ENCODE peak calls at places on chromosomes 3 and 15, in six cellular contexts. J, K, E, N, C and G are unnamed samples.

GRCh38 chr15:50145451-50145872 is 26.4 kb upstream of the ATP8B4 start:
- DNase-seq in J (peak; percentile 19), K (peak; percentile 90), E (no peak), N (peak; percentile 73), C (peak; percentile 79), G (peak; percentile 17)

GRCh38 chr3:73681610-73682009 is 56.9 kb upstream of the PDZRN3 start:
- DNase-seq in J (no peak), K (no peak), E (no peak), N (peak; percentile 70), C (no peak), G (no peak)

GRCh38 chr15:70241031-70241430 is 143.3 kb upstream of the TLE3 start:
- DNase-seq in J (no peak), K (no peak), E (no peak), N (no peak), C (no peak), G (no peak)

GRCh38 chr15:91104111-91104510 is 4.1 kb downstream of the SV2B start:
- DNase-seq in J (no peak), K (no peak), E (no peak), N (no peak), C (no peak), G (no peak)

GRCh38 chr3:196326936-196327335 is 8.9 kb upstream of the DYNLT2B start:
- DNase-seq in J (no peak), K (no peak), E (no peak), N (no peak), C (no peak), G (no peak)

GRCh38 chr3:188947401-188947982 is 224.3 kb upstream of the TPRG1 start:
- DNase-seq in J (peak; percentile 90), K (peak; percentile 92), E (peak; percentile 42), N (peak; percentile 56), C (peak; percentile 11), G (peak; percentile 90)

GRCh38 chr15:45402955-45403892 is 24.9 kb upstream of the GATM start:
- DNase-seq in J (no peak), K (peak; percentile 77), E (no peak), N (peak; percentile 43), C (peak; percentile 59), G (peak; percentile 57)

GRCh38 chr15:85946986-85947385 is 132.7 kb upstream of the AGBL1 start:
- DNase-seq in J (no peak), K (no peak), E (no peak), N (no peak), C (no peak), G (no peak)

GRCh38 chr15:58227706-58228543 is 89.7 kb downstream of the AQP9 start:
- DNase-seq in J (peak; percentile 79), K (peak; percentile 83), E (peak; percentile 59), N (peak; percentile 62), C (peak; percentile 89), G (peak; percentile 78)

GRCh38 chr3:171061749-171062148 is 35.2 kb upstream of the SLC2A2 start:
- DNase-seq in J (no peak), K (no peak), E (no peak), N (no peak), C (no peak), G (no peak)

GRCh38 chr3:110955301-110955880 is 116.2 kb upstream of the NECTIN3 start:
- DNase-seq in J (no peak), K (peak; percentile 21), E (no peak), N (peak; percentile 32), C (no peak), G (no peak)

GRCh38 chr15:26051771-26052685 is 188.9 kb upstream of the ATP10A start:
- DNase-seq in J (no peak), K (peak; percentile 29), E (no peak), N (peak; percentile 46), C (no peak), G (no peak)

GRCh38 chr15:31111091-31111647 is 9.6 kb upstream of the TRPM1 start:
- DNase-seq in J (no peak), K (no peak), E (no peak), N (no peak), C (no peak), G (no peak)

GRCh38 chr15:31516459-31516858 is 189.8 kb downstream of the KLF13 start:
- DNase-seq in J (no peak), K (no peak), E (no peak), N (no peak), C (peak; percentile 38), G (no peak)

GRCh38 chr15:51917493-51917892 is 54.1 kb downstream of the LEO1 start:
- DNase-seq in J (no peak), K (peak; percentile 75), E (no peak), N (no peak), C (peak; percentile 59), G (peak; percentile 11)

GRCh38 chr3:31952205-31952604 is 28.9 kb downstream of the OSBPL10 start:
- DNase-seq in J (no peak), K (no peak), E (no peak), N (no peak), C (no peak), G (no peak)

GRCh38 chr3:23079976-23080375 is 123.2 kb upstream of the UBE2E2 start:
- DNase-seq in J (peak; percentile 8), K (peak; percentile 86), E (no peak), N (no peak), C (no peak), G (no peak)

GRCh38 chr15:85854345-85855097 is 59.8 kb upstream of the KLHL25 start:
- DNase-seq in J (peak; percentile 40), K (peak; percentile 79), E (no peak), N (peak; percentile 48), C (peak; percentile 69), G (peak; percentile 62)

GRCh38 chr15:88539441-88539840 is 7.0 kb downstream of the DET1 start:
- DNase-seq in J (no peak), K (no peak), E (no peak), N (no peak), C (no peak), G (no peak)

GRCh38 chr3:154851644-154852043 is 228.5 kb upstream of the MME start:
- DNase-seq in J (no peak), K (peak; percentile 33), E (no peak), N (no peak), C (no peak), G (no peak)

GRCh38 chr15:62346168-62346567 is 181.1 kb upstream of the C2CD4B start:
- DNase-seq in J (no peak), K (no peak), E (no peak), N (no peak), C (no peak), G (no peak)

GRCh38 chr15:96344120-96344705 is 13.7 kb downstream of the NR2F2 start:
- DNase-seq in J (no peak), K (no peak), E (no peak), N (no peak), C (no peak), G (peak; percentile 26)

GRCh38 chr3:120648290-120648689 is 33.7 kb downstream of the HGD start:
- DNase-seq in J (no peak), K (no peak), E (no peak), N (peak; percentile 64), C (no peak), G (no peak)

DNA sequence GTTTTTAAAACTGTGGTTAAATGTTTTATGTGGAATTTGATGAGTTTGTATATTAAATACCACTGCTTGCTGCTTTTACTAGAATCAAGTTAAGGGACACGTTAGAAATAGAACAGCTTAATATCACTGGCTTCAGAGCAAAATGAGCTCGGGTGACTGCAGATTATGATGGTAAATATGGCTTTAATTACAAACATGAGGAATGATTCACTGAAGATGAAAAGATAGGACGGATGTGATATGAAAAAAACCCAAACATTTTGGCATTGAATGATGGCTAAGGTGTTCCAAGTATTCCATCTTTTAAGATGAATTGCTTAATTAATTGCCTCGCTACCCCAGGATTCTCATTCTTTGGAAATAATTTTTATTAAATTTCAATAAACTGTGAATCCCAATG is 33.7 kb downstream of the SLC24A1 start:
- DNase-seq in J (no peak), K (no peak), E (no peak), N (no peak), C (no peak), G (no peak)
- TF ChIP-seq CTCF in J (no peak), K (no peak), E (no peak), N (no peak), C (no peak), G (no peak)

DNA sequence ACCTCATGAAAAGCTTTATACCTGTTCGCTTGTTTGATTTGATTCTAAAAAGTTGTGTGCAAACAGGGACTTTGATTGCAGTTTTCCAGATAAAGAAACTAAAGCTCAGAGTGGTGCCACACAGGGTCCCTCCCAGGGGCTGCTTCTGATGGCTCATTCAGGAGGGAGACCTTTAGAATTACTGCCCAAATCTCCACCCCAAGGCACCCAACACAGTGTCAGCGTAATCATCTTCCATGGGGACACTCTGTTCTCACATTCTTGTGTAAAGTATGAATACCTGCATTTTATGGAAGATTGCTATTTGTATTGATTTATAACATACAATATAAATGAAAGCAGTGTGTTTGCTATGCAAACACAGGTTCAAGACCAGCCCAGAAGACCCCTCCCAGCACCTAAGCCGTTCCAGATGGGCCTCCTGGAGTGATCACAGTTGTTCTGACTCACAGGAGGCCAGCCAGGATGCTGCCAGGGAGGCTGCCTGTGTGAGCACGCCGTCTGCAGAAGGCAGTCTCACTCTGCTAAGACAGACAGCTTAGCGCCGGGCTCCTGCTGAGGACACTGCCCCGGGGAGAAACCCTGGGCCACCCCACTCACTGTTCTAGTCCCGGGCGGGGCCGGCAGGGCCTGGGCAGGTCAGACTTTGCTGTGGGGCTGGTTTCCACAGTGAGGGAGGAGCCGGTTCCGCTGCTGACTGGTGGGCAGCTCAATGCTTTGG is 185.6 kb downstream of the FAM43A start:
- DNase-seq in J (peak; percentile 94), K (peak; percentile 89), E (peak; percentile 41), N (peak; percentile 88), C (no peak), G (peak; percentile 30)
- TF ChIP-seq CTCF in J (no peak), K (no peak), E (no peak), N (no peak), C (no peak), G (no peak)

GRCh38 chr15:47586653-47587224 is 130.6 kb upstream of the SEMA6D start:
- DNase-seq in J (peak; percentile 15), K (peak; percentile 21), E (no peak), N (no peak), C (no peak), G (no peak)

GRCh38 chr15:47587938-47588817 is 129.1 kb upstream of the SEMA6D start:
- DNase-seq in J (no peak), K (no peak), E (no peak), N (no peak), C (no peak), G (no peak)

DNA sequence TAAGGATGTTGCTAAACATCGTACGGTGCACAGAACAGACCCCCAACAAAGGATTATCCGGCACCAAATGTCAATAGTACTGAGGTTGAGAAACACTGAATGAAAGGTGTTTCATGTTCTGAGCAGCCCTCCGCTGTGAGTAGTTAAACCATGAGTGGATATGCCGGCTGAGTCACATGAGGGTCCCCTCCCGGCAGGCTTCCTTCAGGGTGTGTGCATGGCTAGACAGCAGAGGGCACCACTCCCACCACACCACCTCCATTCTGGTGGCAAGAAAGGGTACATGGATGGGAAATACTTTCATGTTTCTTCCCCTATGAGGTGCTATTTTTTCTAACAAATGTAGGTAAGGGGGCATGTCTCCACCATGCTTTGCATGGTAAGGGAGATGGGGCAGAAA is 128.3 kb upstream of the SEMA6D start:
- DNase-seq in J (no peak), K (no peak), E (no peak), N (no peak), C (no peak), G (no peak)
- TF ChIP-seq CTCF in J (no peak), K (peak; percentile 24), E (no peak), N (no peak), C (no peak), G (no peak)

DNA sequence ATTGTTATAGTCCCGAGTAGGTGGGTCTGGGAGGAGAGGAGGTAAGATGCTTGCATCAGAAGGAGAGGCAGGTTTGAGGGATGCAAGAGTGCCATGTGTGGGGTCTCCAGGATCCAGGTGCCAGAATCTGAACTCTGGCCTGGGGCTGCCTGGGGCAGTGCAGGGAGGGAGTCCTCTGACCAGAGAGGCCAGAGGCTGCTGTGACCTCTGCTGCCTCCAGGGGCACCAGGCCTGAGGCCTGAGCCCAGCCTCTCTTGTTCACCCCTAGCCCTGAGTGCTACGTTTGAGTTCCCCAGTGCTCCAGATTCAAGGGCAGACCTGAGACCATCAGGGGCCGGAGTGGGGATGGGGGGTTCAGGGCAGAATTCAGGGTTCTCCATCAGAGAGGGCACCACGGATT is 7.4 kb downstream of the SLC38A3 start:
- DNase-seq in J (no peak), K (no peak), E (no peak), N (no peak), C (no peak), G (no peak)
- TF ChIP-seq CTCF in J (no peak), K (no peak), E (no peak), N (peak; percentile 38), C (peak; percentile 5), G (peak; percentile 22)